ENCODE peak calls at places on chromosomes 3 and 15, in four cellular contexts. G is body of pancreas; I is activated CD4-positive, alpha-beta T cell treated with anti-CD3 and anti-CD28 coated beads, Interleukin-2, amount 50 U/mL, for 1 hour; R is stimulated activated CD4-positive, alpha-beta T cell treated with anti-CD3 and anti-CD28 coated beads, TNF-alpha, amount 100 ng/mL, for 24 hours. A is an unnamed sample.

GRCh38 chr3:9778102-9778501 is 8.4 kb upstream of the CAMK1 start:
- DNase-seq in G (no peak), I (no peak), R (peak), A (no peak)

GRCh38 chr15:72365844-72366243 is 10.0 kb downstream of the HEXA start:
- DNase-seq in I (no peak), R (no peak), G (peak), A (peak)

GRCh38 chr15:42110367-42110766 is 16.0 kb upstream of the PLA2G4D start:
- DNase-seq in R (no peak), I (no peak), G (no peak), A (no peak)

GRCh38 chr3:120442975-120443517 is 7.7 kb downstream of the FSTL1 start:
- DNase-seq in G (no peak), R (no peak), I (no peak), A (no peak)

GRCh38 chr3:27993061-27993460 is 248.4 kb upstream of the CMC1 start:
- DNase-seq in R (no peak), I (no peak), G (no peak), A (no peak)

GRCh38 chr3:99410789-99411311 is 227.5 kb upstream of the COL8A1 start:
- DNase-seq in R (no peak), I (no peak), G (no peak), A (no peak)

GRCh38 chr15:41013698-41014414 is 60.6 kb downstream of the CHAC1 start:
- DNase-seq in R (no peak), G (no peak), I (no peak), A (no peak)

GRCh38 chr3:46924921-46925584 is 47.5 kb downstream of the PTH1R start:
- DNase-seq in R (no peak), I (no peak), G (no peak), A (no peak)

GRCh38 chr15:39904115-39904514 is 16.0 kb downstream of the GPR176 start:
- DNase-seq in R (no peak), G (no peak), I (no peak), A (no peak)

GRCh38 chr15:89753855-89754254 is 2.8 kb upstream of the MESP1 start:
- DNase-seq in I (no peak), R (no peak), G (no peak), A (no peak)

GRCh38 chr3:148147896-148148295 is 549.8 kb upstream of the AGTR1 start:
- DNase-seq in G (no peak), I (no peak), R (no peak), A (no peak)

GRCh38 chr3:98180311-98180710 is 13.8 kb downstream of the OR5H15 start:
- DNase-seq in I (no peak), G (no peak), R (no peak), A (no peak)

GRCh38 chr3:13629644-13630043 is 80.7 kb downstream of the FBLN2 start:
- DNase-seq in R (no peak), I (no peak), G (no peak), A (no peak)

GRCh38 chr3:58899159-58899952 is 150.5 kb downstream of the CFAP20DC start:
- DNase-seq in G (peak), I (no peak), R (no peak), A (peak)

GRCh38 chr3:22886394-22886793 is 316.7 kb upstream of the UBE2E2 start:
- DNase-seq in I (no peak), G (no peak), R (no peak), A (no peak)

GRCh38 chr3:53730565-53730964 is 115.7 kb downstream of the CHDH start:
- DNase-seq in I (no peak), G (no peak), R (no peak), A (no peak)

GRCh38 chr3:118536764-118537163 is 497.9 kb downstream of the IGSF11 start:
- DNase-seq in G (no peak), I (no peak), R (no peak), A (no peak)

GRCh38 chr3:16103472-16103871 is 71.0 kb upstream of the GALNT15 start:
- DNase-seq in I (no peak), G (peak), R (no peak), A (no peak)

GRCh38 chr3:197023998-197024651 is 5.5 kb downstream of the MELTF start:
- DNase-seq in R (no peak), I (no peak), G (no peak), A (no peak)

GRCh38 chr3:66572090-66572632 is 71.3 kb upstream of the LRIG1 start:
- DNase-seq in G (no peak), R (no peak), I (no peak), A (no peak)

GRCh38 chr15:96331942-96332853 is 1.7 kb downstream of the NR2F2 start:
- DNase-seq in R (no peak), G (peak), I (no peak), A (no peak)

GRCh38 chr3:45226206-45226915 is at the start of gene TMEM158:
- DNase-seq in R (peak), I (peak), G (peak), A (peak)

A was measured in CD4-positive, alpha-beta memory T cell.